ENCODE peak calls at places on chromosomes 16 and 17, in seven cellular contexts. F is Peyer's patch, Z is left lung, L is fibroblast of mammary gland, C is AG09319, I is A549, M is keratinocyte. V is an unnamed sample.

GRCh38 chr16:723695-724094 is 2.5 kb downstream of the CCDC78 start:
- DNase-seq in F (no peak), Z (no peak), L (no peak), C (no peak), I (no peak), M (no peak), V (no peak)

GRCh38 chr16:50196736-50197135 is 43.6 kb downstream of the TENT4B start:
- DNase-seq in F (no peak), Z (no peak), L (peak), C (no peak), I (no peak), M (no peak), V (no peak)

GRCh38 chr17:42544874-42545283 is 7.8 kb upstream of the HSD17B1 start:
- DNase-seq in F (no peak), Z (no peak), L (no peak), C (no peak), I (no peak), M (no peak), V (no peak)

GRCh38 chr16:24939738-24940137 is 75.4 kb downstream of the ARHGAP17 start:
- DNase-seq in F (no peak), Z (no peak), L (peak), C (no peak), I (no peak), M (no peak), V (no peak)

GRCh38 chr16:11297492-11298142 is 16.5 kb upstream of the PRM1 start:
- DNase-seq in F (peak), Z (peak), L (peak), C (peak), I (no peak), M (no peak), V (peak)

GRCh38 chr17:46143827-46144236 is 49.4 kb downstream of the KANSL1 start:
- DNase-seq in F (no peak), Z (no peak), L (no peak), C (no peak), I (no peak), M (no peak), V (no peak)

GRCh38 chr16:87635541-87636049 is 33.3 kb downstream of the JPH3 start:
- DNase-seq in F (peak), Z (peak), L (peak), C (no peak), I (peak), M (no peak), V (peak)

GRCh38 chr17:31722251-31723056 is 136.6 kb downstream of the COPRS start:
- DNase-seq in F (no peak), Z (no peak), L (no peak), C (no peak), I (no peak), M (no peak), V (no peak)

GRCh38 chr17:79050591-79050990 is 24.0 kb upstream of the ENGASE start:
- DNase-seq in F (peak), Z (no peak), L (no peak), C (no peak), I (no peak), M (no peak), V (no peak)

GRCh38 chr16:14362774-14363371 is 267.2 kb downstream of the PARN start:
- DNase-seq in F (no peak), Z (no peak), L (peak), C (no peak), I (no peak), M (no peak), V (no peak)

GRCh38 chr16:85557976-85558589 is 55.0 kb upstream of the GSE1 start:
- DNase-seq in F (no peak), Z (peak), L (no peak), C (no peak), I (no peak), M (no peak), V (no peak)

GRCh38 chr16:83785455-83785854 is 22.3 kb upstream of the HSBP1 start:
- DNase-seq in F (no peak), Z (no peak), L (no peak), C (no peak), I (no peak), M (no peak), V (no peak)

DNA sequence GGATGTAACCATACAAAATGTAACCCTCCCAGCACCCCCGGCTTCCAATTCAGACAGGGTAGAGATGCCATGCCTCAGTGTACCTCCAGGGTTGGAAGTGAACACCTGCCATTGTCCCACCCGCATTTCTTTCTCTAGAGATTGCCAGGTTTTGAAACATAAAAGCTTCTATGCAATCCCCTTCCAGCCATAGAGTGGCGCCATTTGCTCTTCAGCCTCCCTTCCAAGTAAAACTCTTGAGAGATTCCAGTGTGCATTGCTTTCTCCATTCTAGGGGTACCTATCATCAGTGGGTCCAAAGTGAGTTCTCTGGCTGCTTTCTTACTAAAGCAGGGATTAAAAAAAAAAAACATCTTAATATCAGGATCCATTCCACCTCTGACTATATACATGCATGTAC is 133.1 kb upstream of the RPL38 start:
- DNase-seq in F (no peak), Z (no peak), L (no peak), C (no peak), I (no peak), M (no peak), V (no peak)
- TF ChIP-seq CTCF in F (no peak), Z (no peak), L (no peak), C (no peak), I (no peak), M (no peak), V (no peak)

GRCh38 chr16:67326472-67327309 is at the start of the genes KCTD19 and LRRC36:
- DNase-seq in F (peak), Z (peak), L (peak), C (no peak), I (peak), M (no peak), V (peak)
- TF ChIP-seq CTCF in F (peak), Z (peak), L (peak), C (peak), I (peak), M (no peak), V (peak)

GRCh38 chr17:39525801-39526506 is 64.7 kb downstream of the CDK12 start:
- DNase-seq in F (no peak), Z (no peak), L (no peak), C (no peak), I (no peak), M (no peak), V (no peak)

GRCh38 chr17:39530513-39530912 is 69.2 kb downstream of the CDK12 start:
- DNase-seq in F (no peak), Z (no peak), L (no peak), C (no peak), I (no peak), M (no peak), V (no peak)

GRCh38 chr17:39529455-39529854 is 68.2 kb downstream of the CDK12 start:
- DNase-seq in F (no peak), Z (no peak), L (no peak), C (no peak), I (no peak), M (no peak), V (no peak)

GRCh38 chr17:39531252-39531651 is 70.0 kb downstream of the CDK12 start:
- DNase-seq in F (no peak), Z (no peak), L (no peak), C (no peak), I (no peak), M (no peak), V (no peak)

GRCh38 chr17:39527220-39527813 is 66.0 kb downstream of the CDK12 start:
- DNase-seq in F (no peak), Z (no peak), L (peak), C (no peak), I (no peak), M (no peak), V (no peak)
- TF ChIP-seq CTCF in F (peak), Z (peak), L (peak), C (peak), I (peak), M (peak), V (peak)

GRCh38 chr17:49290690-49291326 is 60.2 kb upstream of the PHOSPHO1 start:
- DNase-seq in F (no peak), Z (no peak), L (peak), C (no peak), I (peak), M (no peak), V (no peak)
- TF ChIP-seq CTCF in F (peak), Z (peak), L (peak), C (peak), I (peak), M (peak), V (peak)

GRCh38 chr16:55041540-55042234 is 111.0 kb downstream of the IRX5 start:
- DNase-seq in F (no peak), Z (no peak), L (no peak), C (no peak), I (no peak), M (no peak), V (no peak)

GRCh38 chr16:55040366-55041086 is 109.9 kb downstream of the IRX5 start:
- DNase-seq in F (no peak), Z (no peak), L (no peak), C (no peak), I (no peak), M (no peak), V (no peak)

GRCh38 chr16:55039042-55039441 is 108.4 kb downstream of the IRX5 start:
- DNase-seq in F (no peak), Z (no peak), L (no peak), C (no peak), I (no peak), M (no peak), V (no peak)

GRCh38 chr16:55039931-55040330 is 109.3 kb downstream of the IRX5 start:
- DNase-seq in F (no peak), Z (no peak), L (no peak), C (no peak), I (no peak), M (no peak), V (no peak)

DNA sequence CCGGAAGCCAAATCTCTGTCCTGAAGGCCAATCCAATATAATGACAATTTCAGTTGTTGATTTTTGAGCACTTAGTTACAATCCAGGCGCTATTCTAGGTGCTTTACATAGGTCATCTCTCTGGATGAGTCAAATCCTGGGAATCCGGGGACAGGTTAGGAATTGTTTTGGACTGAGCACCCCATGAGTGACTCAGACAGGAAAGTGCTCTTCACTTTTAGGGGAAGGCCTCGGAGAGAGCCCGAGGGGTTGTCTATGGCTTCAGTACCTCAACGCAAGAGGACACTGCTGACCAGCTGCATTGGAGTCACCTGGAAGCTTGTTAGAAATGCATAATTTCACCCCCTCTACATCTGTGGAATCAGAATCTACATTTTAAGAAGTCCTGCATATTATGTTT is 108.8 kb downstream of the IRX5 start:
- DNase-seq in F (no peak), Z (no peak), L (no peak), C (no peak), I (no peak), M (peak), V (no peak)
- TF ChIP-seq CTCF in F (no peak), Z (no peak), L (no peak), C (no peak), I (no peak), M (no peak), V (no peak)

GRCh38 chr17:28725166-28725659 is 820 bp downstream of the TLCD1 start:
- DNase-seq in F (no peak), Z (peak), L (peak), C (no peak), I (peak), M (no peak), V (no peak)
- TF ChIP-seq CTCF in F (no peak), Z (no peak), L (no peak), C (no peak), I (no peak), M (peak), V (no peak)

GRCh38 chr16:30063893-30064745 is 1.4 kb upstream of the ALDOA start:
- DNase-seq in F (peak), Z (peak), L (peak), C (no peak), I (peak), M (no peak), V (peak)
- TF ChIP-seq CTCF in F (peak), Z (peak), L (no peak), C (peak), I (peak), M (peak), V (peak)

DNA sequence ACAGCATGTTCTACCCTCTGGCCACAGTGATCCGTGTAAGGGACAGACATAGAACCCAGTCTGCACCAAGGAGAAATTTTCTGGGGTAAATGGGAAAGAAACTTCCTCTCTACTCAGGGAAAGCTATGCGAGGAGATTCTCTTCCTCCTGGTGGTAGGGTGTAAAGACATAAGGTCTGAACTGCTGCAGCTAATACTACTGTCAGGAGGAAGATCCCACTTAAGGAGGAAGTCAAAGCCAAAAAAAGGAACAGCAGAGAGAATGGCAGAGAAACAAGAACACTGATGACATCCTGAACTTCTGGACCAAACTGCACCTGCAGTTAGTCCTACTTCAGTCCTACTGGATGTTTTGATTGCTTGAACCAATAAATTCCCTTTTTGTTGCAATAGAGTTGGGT is 7.1 kb upstream of the TM4SF5 start:
- DNase-seq in F (no peak), Z (no peak), L (no peak), C (no peak), I (no peak), M (no peak), V (no peak)
- TF ChIP-seq CTCF in F (no peak), Z (no peak), L (no peak), C (no peak), I (no peak), M (no peak), V (no peak)

GRCh38 chr16:29842732-29843346 is 20.2 kb downstream of the CDIPT start:
- DNase-seq in F (no peak), Z (no peak), L (no peak), C (no peak), I (no peak), M (no peak), V (no peak)
- TF ChIP-seq CTCF in F (no peak), Z (no peak), L (peak), C (no peak), I (no peak), M (no peak), V (no peak)